ENCODE peak calls at places on chromosomes 7 and 10, in nine cellular contexts. G is GM18507; I is left kidney; M is activated CD4-positive, alpha-beta T cell treated with anti-CD3 and anti-CD28 coated beads for 48 hours; Q is skeletal muscle cell; J is A673; T is AG20443; A is endothelial cell; V is MM.1S. F is an unnamed sample.

GRCh38 chr7:144439717-144440116 is 36.2 kb upstream of the NOBOX start:
- DNase-seq in G (no peak), I (no peak), M (no peak), Q (no peak), J (no peak), T (no peak), A (no peak), V (no peak), F (no peak)

GRCh38 chr7:132189881-132190280 is 386.4 kb downstream of the PLXNA4 start:
- DNase-seq in G (no peak), I (no peak), M (no peak), Q (no peak), J (no peak), T (no peak), A (no peak), V (no peak), F (no peak)

GRCh38 chr10:14787938-14788337 is 13.2 kb upstream of the FAM107B start:
- DNase-seq in G (no peak), I (no peak), M (no peak), Q (no peak), J (no peak), T (no peak), A (no peak), V (no peak), F (no peak)

GRCh38 chr7:158816995-158817394 is 12.3 kb downstream of the ESYT2 start:
- DNase-seq in G (no peak), I (peak; percentile 45), M (no peak), Q (no peak), J (no peak), T (no peak), A (no peak), V (no peak), F (no peak)

GRCh38 chr10:92492748-92493240 is 81.1 kb downstream of the IDE start:
- DNase-seq in G (no peak), I (no peak), M (no peak), Q (no peak), J (no peak), T (no peak), A (no peak), V (no peak), F (no peak)

GRCh38 chr10:62165803-62166202 is 102.8 kb downstream of the RTKN2 start:
- DNase-seq in G (no peak), I (no peak), M (no peak), Q (no peak), J (no peak), T (no peak), A (no peak), V (no peak), F (no peak)

GRCh38 chr7:47427046-47427643 is 154.8 kb downstream of the TNS3 start:
- DNase-seq in G (no peak), I (no peak), M (no peak), Q (no peak), J (no peak), T (no peak), A (no peak), V (no peak), F (no peak)

GRCh38 chr10:74439213-74439612 is 288.2 kb downstream of the ADK start:
- DNase-seq in G (no peak), I (peak; percentile 21), M (no peak), Q (no peak), J (peak; percentile 93), T (no peak), A (no peak), V (no peak), F (no peak)

GRCh38 chr7:1498370-1499305 is 5.6 kb downstream of the INTS1 start:
- DNase-seq in G (no peak), I (no peak), M (no peak), Q (no peak), J (no peak), T (no peak), A (no peak), V (no peak), F (no peak)

GRCh38 chr7:85030893-85031292 is 156.0 kb downstream of the SEMA3D start:
- DNase-seq in G (no peak), I (peak; percentile 69), M (no peak), Q (no peak), J (peak; percentile 83), T (peak; percentile 41), A (no peak), V (peak; percentile 58), F (peak; percentile 34)

GRCh38 chr10:125122566-125122965 is 37.8 kb downstream of the CTBP2 start:
- DNase-seq in G (no peak), I (no peak), M (no peak), Q (no peak), J (no peak), T (no peak), A (no peak), V (no peak), F (no peak)

GRCh38 chr10:45418859-45419672 is 45.0 kb downstream of the ALOX5 start:
- DNase-seq in G (peak; percentile 69), I (peak; percentile 94), M (peak; percentile 56), Q (no peak), J (no peak), T (peak; percentile 61), A (peak; percentile 68), V (peak; percentile 83), F (no peak)

GRCh38 chr10:77834943-77835668 is 91.4 kb downstream of the DLG5 start:
- DNase-seq in G (no peak), I (no peak), M (no peak), Q (no peak), J (no peak), T (no peak), A (no peak), V (no peak), F (no peak)

GRCh38 chr7:140697447-140698143 is 1.1 kb downstream of the NDUFB2 start:
- DNase-seq in G (no peak), I (no peak), M (no peak), Q (peak; percentile 11), J (no peak), T (peak; percentile 73), A (no peak), V (no peak), F (no peak)

GRCh38 chr7:75993689-75994387 is 557 bp downstream of the TMEM120A start:
- DNase-seq in G (no peak), I (peak; percentile 78), M (no peak), Q (no peak), J (peak; percentile 55), T (peak; percentile 89), A (peak; percentile 42), V (no peak), F (no peak)

GRCh38 chr7:1358376-1359050 is 100.8 kb downstream of the MICALL2 start:
- DNase-seq in G (no peak), I (no peak), M (no peak), Q (no peak), J (no peak), T (no peak), A (no peak), V (no peak), F (no peak)

GRCh38 chr10:24518411-24518810 is 205.3 kb downstream of the ARHGAP21 start:
- DNase-seq in G (no peak), I (no peak), M (no peak), Q (no peak), J (no peak), T (no peak), A (no peak), V (no peak), F (no peak)

GRCh38 chr10:132630666-132631347 is 93.2 kb downstream of the INPP5A start:
- DNase-seq in G (no peak), I (no peak), M (no peak), Q (no peak), J (no peak), T (peak; percentile 48), A (no peak), V (no peak), F (no peak)

GRCh38 chr7:121798076-121798475 is 74.9 kb upstream of the PTPRZ1 start:
- DNase-seq in G (no peak), I (no peak), M (no peak), Q (no peak), J (peak; percentile 14), T (no peak), A (no peak), V (no peak), F (no peak)

GRCh38 chr10:93680414-93681047 is 21.9 kb downstream of the FRA10AC1 start:
- DNase-seq in G (no peak), I (peak; percentile 66), M (no peak), Q (no peak), J (peak; percentile 56), T (peak; percentile 40), A (no peak), V (no peak), F (peak; percentile 70)